ENCODE peak calls at places on chromosomes 3 and 15, in five cellular contexts. F, U, X, A and I are unnamed samples.

GRCh38 chr3:114664006-114664405 is 370.2 kb downstream of the TIGIT start:
- DNase-seq in A (no peak), U (no peak), F (no peak), X (no peak), I (no peak)

GRCh38 chr3:106466881-106467280 is 598.1 kb upstream of the CBLB start:
- DNase-seq in A (no peak), F (no peak), X (no peak), U (no peak), I (no peak)

GRCh38 chr15:34335176-34335575 is 2.4 kb downstream of the SLC12A6 start:
- DNase-seq in U (no peak), X (no peak), A (no peak), F (no peak), I (no peak)

GRCh38 chr3:152278674-152279427 is 10.1 kb downstream of the MBNL1 start:
- DNase-seq in X (no peak), F (no peak), A (no peak), U (no peak), I (no peak)

GRCh38 chr15:101361418-101361817 is 66.4 kb upstream of the SNRPA1 start:
- DNase-seq in F (no peak), X (no peak), A (no peak), U (no peak), I (peak)

GRCh38 chr3:77467702-77468407 is 428.0 kb downstream of the ROBO2 start:
- DNase-seq in X (peak), A (no peak), U (no peak), F (no peak), I (peak)

GRCh38 chr15:69469467-69470191 is 17.0 kb downstream of the RPLP1 start:
- DNase-seq in A (no peak), F (no peak), X (no peak), U (no peak), I (no peak)

GRCh38 chr3:31466016-31466415 is 66.7 kb upstream of the STT3B start:
- DNase-seq in X (no peak), F (no peak), A (no peak), U (no peak), I (no peak)

GRCh38 chr3:99863588-99863987 is 45.9 kb downstream of the CMSS1 start:
- DNase-seq in X (no peak), F (no peak), U (no peak), A (no peak), I (no peak)

GRCh38 chr15:97968380-97968779 is 7.9 kb downstream of the ARRDC4 start:
- DNase-seq in F (no peak), X (no peak), U (no peak), A (no peak), I (no peak)

GRCh38 chr3:97764186-97765055 is at the start of gene ARL6:
- DNase-seq in F (peak), U (peak), X (peak), A (peak), I (peak)
- TF ChIP-seq POLR2A in F (no peak), U (no peak), X (peak), A (peak), I (no peak)

GRCh38 chr3:51814034-51814433 is 35.0 kb upstream of the IQCF6 start:
- DNase-seq in U (no peak), A (no peak), X (no peak), F (no peak), I (no peak)

GRCh38 chr3:51813539-51813938 is 34.5 kb upstream of the IQCF6 start:
- DNase-seq in A (no peak), U (peak), F (no peak), X (peak), I (no peak)

GRCh38 chr3:51808920-51809319 is 29.9 kb upstream of the IQCF6 start:
- DNase-seq in U (no peak), F (no peak), A (no peak), X (no peak), I (no peak)
- H3K4me3 ChIP-seq in U (no peak), F (no peak), A (no peak), X (no peak), I (no peak)

DNA sequence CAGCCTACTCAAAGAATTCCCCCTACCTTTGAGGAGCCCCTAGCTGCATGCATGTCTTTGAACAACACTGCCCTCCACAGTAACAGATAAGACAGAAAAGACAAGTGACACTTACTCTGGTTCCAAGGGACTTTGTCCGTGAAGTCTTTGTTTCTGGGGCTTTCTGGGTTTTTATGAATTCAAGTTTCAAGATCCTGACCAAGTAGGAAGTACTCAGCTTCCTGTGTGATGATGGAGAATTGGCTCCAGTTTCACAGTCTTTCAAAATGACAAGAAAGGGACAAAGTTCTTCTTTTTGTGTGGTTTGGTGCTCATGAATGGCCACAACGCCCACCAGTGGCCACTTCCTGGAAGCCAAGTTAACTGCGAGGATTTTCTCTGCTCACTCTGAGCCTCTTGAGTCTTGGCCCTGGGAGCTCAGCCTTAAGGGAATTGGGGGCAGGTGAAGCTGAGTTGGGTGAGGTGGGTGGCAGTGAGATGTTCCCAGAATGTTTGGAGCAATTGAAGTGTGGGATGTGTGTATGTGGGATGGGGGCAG is at the start of gene CCR1:
- DNase-seq in X (peak), U (peak), F (no peak), A (peak), I (no peak)
- TF ChIP-seq CTCF in X (peak), U (peak), F (no peak), A (peak), I (no peak)

GRCh38 chr3:45986303-45986982 is 9.2 kb downstream of the FYCO1 start:
- DNase-seq in U (peak), F (no peak), A (peak), X (peak), I (no peak)
- TF ChIP-seq POLR2A in U (no peak), F (no peak), A (no peak), X (peak), I (no peak)

GRCh38 chr3:192889694-192890093 is 28.0 kb downstream of the MB21D2 start:
- DNase-seq in X (no peak), F (no peak), A (no peak), U (no peak), I (no peak)

GRCh38 chr3:192890348-192891335 is 27.0 kb downstream of the MB21D2 start:
- DNase-seq in F (no peak), U (no peak), A (no peak), X (no peak), I (no peak)

GRCh38 chr3:192896208-192896607 is 21.4 kb downstream of the MB21D2 start:
- DNase-seq in A (no peak), U (no peak), X (no peak), F (no peak), I (no peak)

GRCh38 chr3:192894676-192895075 is 23.0 kb downstream of the MB21D2 start:
- DNase-seq in X (no peak), A (no peak), F (no peak), U (no peak), I (no peak)

DNA sequence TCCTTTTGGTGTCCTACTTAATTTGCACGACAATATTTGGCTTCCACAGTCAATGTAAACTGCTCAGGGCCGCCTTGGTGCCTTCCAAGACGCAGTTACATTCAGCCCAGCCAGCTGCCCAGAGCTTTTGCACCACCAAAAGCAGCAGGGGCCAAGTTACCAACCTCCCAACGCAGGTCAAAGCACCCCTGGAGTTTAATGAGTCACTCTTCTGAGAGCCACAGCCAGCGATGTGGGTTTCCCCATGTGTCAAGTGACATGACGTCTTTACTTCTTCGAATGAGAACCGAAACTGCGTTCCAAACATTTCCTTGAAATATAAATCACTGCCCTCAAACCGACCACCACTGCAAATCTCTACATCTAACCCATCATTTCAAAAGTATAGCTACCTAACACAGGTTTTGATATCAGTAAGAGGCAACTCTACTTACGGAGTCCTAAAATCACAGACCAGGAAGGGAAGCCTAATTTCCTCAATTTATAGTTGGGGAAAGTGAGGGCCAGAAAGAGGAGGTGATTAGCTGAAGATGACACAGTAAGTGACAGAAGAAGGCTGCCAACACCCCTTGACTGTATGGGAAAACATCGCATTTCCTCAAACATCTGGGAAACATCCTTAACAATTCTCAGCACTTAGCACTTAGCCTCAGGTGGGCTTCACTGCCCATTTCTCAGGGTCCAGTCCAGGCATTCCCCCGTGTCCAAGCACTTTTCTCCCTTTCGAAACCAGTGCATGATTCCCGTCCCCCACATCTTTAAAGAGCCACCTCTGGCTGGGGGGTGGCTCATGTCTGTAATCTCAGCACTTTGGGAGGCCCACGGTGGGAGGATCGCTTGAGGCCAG is 24.5 kb downstream of the MB21D2 start:
- DNase-seq in X (peak), A (peak), F (no peak), U (peak), I (peak)
- H3K4me3 ChIP-seq in X (no peak), A (peak), F (peak), U (no peak), I (no peak)

DNA sequence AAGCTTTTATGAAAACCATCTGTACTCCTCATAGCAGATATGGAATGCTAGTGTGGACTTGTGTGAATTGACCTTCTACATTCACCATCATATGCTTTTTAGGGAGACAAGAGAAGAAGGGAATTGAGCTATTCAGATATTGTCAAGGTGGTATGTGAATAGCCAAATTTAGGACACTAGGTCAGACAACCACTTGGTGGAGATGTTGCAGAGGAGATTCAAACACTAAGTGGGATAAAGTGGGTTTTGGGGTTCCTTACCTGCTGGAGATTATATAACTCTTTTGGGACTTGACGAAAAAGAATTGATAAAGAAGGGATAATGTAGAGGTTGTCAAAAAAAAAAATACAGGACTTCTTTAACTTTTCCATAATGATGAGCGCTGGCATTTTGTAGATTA is 231.8 kb upstream of the THRB start:
- DNase-seq in A (no peak), F (no peak), U (no peak), X (no peak), I (no peak)
- TF ChIP-seq CTCF in A (no peak), F (no peak), U (no peak), X (no peak), I (no peak)

GRCh38 chr3:126267169-126267975 is 87.0 kb upstream of the ALDH1L1 start:
- DNase-seq in A (peak), F (no peak), X (peak), U (peak), I (peak)
- TF ChIP-seq POLR2A in A (no peak), F (no peak), X (peak), U (peak), I (no peak)

GRCh38 chr15:59396211-59396610 is 23.5 kb upstream of the MYO1E start:
- DNase-seq in X (no peak), F (no peak), A (peak), U (no peak), I (no peak)

GRCh38 chr15:59399465-59400102 is 26.9 kb upstream of the MYO1E start:
- DNase-seq in U (no peak), A (no peak), X (no peak), F (no peak), I (peak)

GRCh38 chr15:59394166-59394661 is 21.5 kb upstream of the MYO1E start:
- DNase-seq in F (no peak), U (no peak), A (no peak), X (no peak), I (no peak)

GRCh38 chr15:59398220-59398619 is 25.5 kb upstream of the MYO1E start:
- DNase-seq in U (no peak), X (no peak), F (no peak), A (no peak), I (no peak)

GRCh38 chr15:59396660-59397059 is 24.0 kb upstream of the MYO1E start:
- DNase-seq in U (no peak), F (no peak), X (no peak), A (no peak), I (no peak)
- H3K4me3 ChIP-seq in U (no peak), F (no peak), X (no peak), A (no peak), I (no peak)

DNA sequence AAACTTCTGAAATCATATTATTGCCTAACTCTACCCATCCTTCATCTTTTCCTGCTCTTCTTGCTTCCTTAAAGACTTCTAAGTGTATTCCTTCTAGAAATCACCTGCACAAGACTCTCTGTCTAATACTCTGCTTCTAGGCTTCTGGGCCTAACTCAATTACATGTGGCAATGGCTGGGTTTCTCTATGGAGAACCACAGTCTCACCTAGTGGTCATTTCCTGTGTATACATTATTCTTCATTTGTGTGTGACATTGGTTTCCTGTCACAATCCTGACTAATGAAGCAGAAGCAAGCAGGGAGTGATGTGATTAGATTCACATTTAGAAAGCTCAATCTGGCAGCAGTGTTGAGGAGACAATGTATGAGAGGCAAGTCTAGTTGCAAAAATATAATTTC is 16.9 kb upstream of the CLDN1 start:
- DNase-seq in X (no peak), A (no peak), F (no peak), U (no peak), I (no peak)
- TF ChIP-seq CTCF in X (no peak), A (peak), F (no peak), U (no peak), I (no peak)